ENCODE peak calls at places on chromosome 9, in four cellular contexts. One of them, this sample, is unnamed.

GRCh38 chr9:89550516-89550915 is 52.6 kb upstream of the SEMA4D start:
- DNase-seq in AG04449: no peak
- DNase-seq in T-helper 1 cell: no peak
- DNase-seq in myocyte: no peak
- DNase-seq in this sample: no peak

GRCh38 chr9:78963911-78964310 is 607.9 kb upstream of the TLE4 start:
- DNase-seq in AG04449: no peak
- DNase-seq in T-helper 1 cell: no peak
- DNase-seq in myocyte: no peak
- DNase-seq in this sample: no peak

GRCh38 chr9:127096208-127096607 is 26.2 kb downstream of the ANGPTL2 start:
- DNase-seq in AG04449: no peak
- DNase-seq in T-helper 1 cell: no peak
- DNase-seq in myocyte: no peak
- DNase-seq in this sample: no peak

GRCh38 chr9:73199886-73200285 is 48.2 kb downstream of the ANXA1 start:
- DNase-seq in AG04449: no peak
- DNase-seq in T-helper 1 cell: no peak
- DNase-seq in myocyte: no peak
- DNase-seq in this sample: no peak

GRCh38 chr9:87178353-87178752 is 231.0 kb upstream of the GAS1 start:
- DNase-seq in AG04449: no peak
- DNase-seq in T-helper 1 cell: no peak
- DNase-seq in myocyte: peak; percentile 32
- DNase-seq in this sample: no peak

GRCh38 chr9:36445800-36446361 is 45.8 kb upstream of the RNF38 start:
- DNase-seq in AG04449: no peak
- DNase-seq in T-helper 1 cell: no peak
- DNase-seq in myocyte: no peak
- DNase-seq in this sample: no peak

GRCh38 chr9:124855944-124856773 is 2.9 kb downstream of the WDR38 start:
- DNase-seq in AG04449: no peak
- DNase-seq in T-helper 1 cell: no peak
- DNase-seq in myocyte: peak; percentile 35
- DNase-seq in this sample: no peak

GRCh38 chr9:130946778-130947617 is 8.0 kb upstream of the FIBCD1 start:
- DNase-seq in AG04449: no peak
- DNase-seq in T-helper 1 cell: no peak
- DNase-seq in myocyte: peak; percentile 93
- DNase-seq in this sample: no peak

GRCh38 chr9:107158321-107158720 is 124.8 kb upstream of the RAD23B start:
- DNase-seq in AG04449: no peak
- DNase-seq in T-helper 1 cell: no peak
- DNase-seq in myocyte: peak; percentile 50
- DNase-seq in this sample: no peak

GRCh38 chr9:84781431-84781830 is 111.9 kb downstream of the NTRK2 start:
- DNase-seq in AG04449: no peak
- DNase-seq in T-helper 1 cell: peak; percentile 24
- DNase-seq in myocyte: no peak
- DNase-seq in this sample: no peak

GRCh38 chr9:123302348-123303214 is 34.2 kb upstream of the STRBP start:
- DNase-seq in AG04449: no peak
- DNase-seq in T-helper 1 cell: no peak
- DNase-seq in myocyte: no peak
- DNase-seq in this sample: no peak

GRCh38 chr9:136862849-136863622 is 3.1 kb downstream of the EDF1 start:
- DNase-seq in AG04449: no peak
- DNase-seq in T-helper 1 cell: no peak
- DNase-seq in myocyte: no peak
- DNase-seq in this sample: no peak

GRCh38 chr9:104177003-104177611 is 83.0 kb downstream of the SMC2 start:
- DNase-seq in AG04449: no peak
- DNase-seq in T-helper 1 cell: no peak
- DNase-seq in myocyte: no peak
- DNase-seq in this sample: no peak

GRCh38 chr9:136110082-136111061 is 8.3 kb downstream of the TMEM250 start:
- DNase-seq in AG04449: no peak
- DNase-seq in T-helper 1 cell: peak; percentile 52
- DNase-seq in myocyte: no peak
- DNase-seq in this sample: no peak

GRCh38 chr9:34744295-34745221 is 34.6 kb upstream of the CCL21 start:
- DNase-seq in AG04449: no peak
- DNase-seq in T-helper 1 cell: no peak
- DNase-seq in myocyte: peak; percentile 52
- DNase-seq in this sample: peak; percentile 11

GRCh38 chr9:89274838-89275237 is 36.2 kb upstream of the CKS2 start:
- DNase-seq in AG04449: peak; percentile 87
- DNase-seq in T-helper 1 cell: no peak
- DNase-seq in myocyte: no peak
- DNase-seq in this sample: peak; percentile 87

GRCh38 chr9:38125889-38126288 is 56.9 kb upstream of the SHB start:
- DNase-seq in AG04449: no peak
- DNase-seq in T-helper 1 cell: no peak
- DNase-seq in myocyte: no peak
- DNase-seq in this sample: no peak

GRCh38 chr9:34457266-34458012 is 931 bp downstream of the FAM219A start:
- DNase-seq in AG04449: peak; percentile 24
- DNase-seq in T-helper 1 cell: peak; percentile 27
- DNase-seq in myocyte: peak; percentile 80
- DNase-seq in this sample: no peak

GRCh38 chr9:87305123-87305522 is 192.5 kb upstream of the DAPK1 start:
- DNase-seq in AG04449: no peak
- DNase-seq in T-helper 1 cell: no peak
- DNase-seq in myocyte: no peak
- DNase-seq in this sample: no peak

GRCh38 chr9:84481819-84482218 is 141.3 kb upstream of the SLC28A3 start:
- DNase-seq in AG04449: no peak
- DNase-seq in T-helper 1 cell: no peak
- DNase-seq in myocyte: no peak
- DNase-seq in this sample: no peak

GRCh38 chr9:95090871-95091573 is 226.5 kb downstream of the FANCC start:
- DNase-seq in AG04449: no peak
- DNase-seq in T-helper 1 cell: no peak
- DNase-seq in myocyte: peak; percentile 96
- DNase-seq in this sample: no peak

GRCh38 chr9:135857371-135857786 is 50.0 kb downstream of the CAMSAP1 start:
- DNase-seq in AG04449: no peak
- DNase-seq in T-helper 1 cell: no peak
- DNase-seq in myocyte: peak; percentile 80
- DNase-seq in this sample: peak; percentile 9

GRCh38 chr9:85914108-85914507 is 26.8 kb upstream of the NAA35 start:
- DNase-seq in AG04449: no peak
- DNase-seq in T-helper 1 cell: peak; percentile 20
- DNase-seq in myocyte: no peak
- DNase-seq in this sample: no peak